ENCODE peak calls at places on chromosomes 12 and 14, in seven cellular contexts. I is uterus, P is fibroblast of lung, B is sigmoid colon, M is mammary epithelial cell, D is body of pancreas, Y is lower lobe of right lung. W is an unnamed sample. For H3K4me1, the result is how much of the 10 kb centered on the place peaks cover.

GRCh38 chr12:76080729-76081415 is 3.6 kb downstream of the NAP1L1 start:
- DNase-seq in I (no peak), P (no peak), B (no peak), M (no peak), D (no peak), Y (no peak), W (no peak)

GRCh38 chr14:39175445-39176262 is 600 bp downstream of the PNN start:
- DNase-seq in I (no peak), P (no peak), B (no peak), M (peak), D (no peak), Y (no peak), W (no peak)

GRCh38 chr14:20707622-20708021 is 19.1 kb downstream of the ANG start:
- DNase-seq in I (no peak), P (no peak), B (no peak), M (peak), D (no peak), Y (no peak), W (no peak)

GRCh38 chr12:120358412-120359158 is 10.4 kb downstream of the MSI1 start:
- DNase-seq in I (no peak), P (no peak), B (no peak), M (no peak), D (no peak), Y (no peak), W (no peak)

GRCh38 chr12:20865873-20866272 is 55.4 kb downstream of the SLCO1B3 start:
- DNase-seq in I (no peak), P (no peak), B (no peak), M (no peak), D (no peak), Y (no peak), W (no peak)

GRCh38 chr12:13713746-13714400 is 267.5 kb downstream of the GRIN2B start:
- DNase-seq in I (no peak), P (no peak), B (no peak), M (no peak), D (no peak), Y (no peak), W (peak)

GRCh38 chr12:127125607-127126259 is 1141.2 kb upstream of the TMEM132C start:
- DNase-seq in I (no peak), P (peak), B (no peak), M (peak), D (no peak), Y (no peak), W (peak)

GRCh38 chr14:94596361-94596760 is 15.1 kb downstream of the SERPINA5 start:
- DNase-seq in I (no peak), P (no peak), B (no peak), M (no peak), D (no peak), Y (no peak), W (no peak)

GRCh38 chr12:64390275-64390851 is at the start of gene C12orf56:
- DNase-seq in I (no peak), P (no peak), B (no peak), M (no peak), D (peak), Y (no peak), W (peak)

GRCh38 chr12:2454778-2455177 is 340.0 kb upstream of the FKBP4 start:
- DNase-seq in I (no peak), P (no peak), B (peak), M (no peak), D (no peak), Y (no peak), W (no peak)

GRCh38 chr12:116483959-116484699 is 75.1 kb upstream of the MAP1LC3B2 start:
- DNase-seq in I (peak), P (peak), B (peak), M (no peak), D (no peak), Y (no peak), W (no peak)

GRCh38 chr12:120490833-120491512 is 4.9 kb upstream of the DYNLL1 start:
- DNase-seq in I (peak), P (no peak), B (no peak), M (no peak), D (peak), Y (no peak), W (no peak)

GRCh38 chr14:33836203-33836894 is 114.5 kb downstream of the EGLN3 start:
- DNase-seq in I (no peak), P (no peak), B (no peak), M (peak), D (no peak), Y (no peak), W (no peak)

GRCh38 chr12:21656931-21657335 is 709 bp downstream of the LDHB start:
- DNase-seq in I (peak), P (peak), B (peak), M (peak), D (peak), Y (no peak), W (peak)

GRCh38 chr12:29796823-29797263 is 13.1 kb upstream of the TMTC1 start:
- DNase-seq in I (peak), P (peak), B (peak), M (peak), D (no peak), Y (no peak), W (peak)

GRCh38 chr12:56105503-56105902 is 1.1 kb downstream of the PA2G4 start:
- DNase-seq in I (no peak), P (no peak), B (no peak), M (no peak), D (no peak), Y (no peak), W (no peak)

GRCh38 chr12:13167226-13167625 is 29.3 kb upstream of the EMP1 start:
- DNase-seq in I (no peak), P (no peak), B (no peak), M (peak), D (no peak), Y (no peak), W (no peak)

GRCh38 chr12:77202457-77203060 is 137.2 kb upstream of the E2F7 start:
- DNase-seq in I (no peak), P (no peak), B (no peak), M (peak), D (no peak), Y (no peak), W (no peak)

GRCh38 chr12:92136883-92137582 is 8.6 kb downstream of the BTG1 start:
- DNase-seq in I (no peak), P (peak), B (no peak), M (peak), D (no peak), Y (no peak), W (no peak)

GRCh38 chr12:13211859-13212664 is 15.5 kb downstream of the EMP1 start:
- DNase-seq in I (peak), P (peak), B (peak), M (no peak), D (peak), Y (no peak), W (peak)

GRCh38 chr14:47606601-47607000 is 68.8 kb downstream of the MDGA2 start:
- DNase-seq in I (no peak), P (no peak), B (no peak), M (no peak), D (no peak), Y (no peak), W (no peak)

GRCh38 chr12:2092890-2093289 is 40.1 kb downstream of the CACNA1C start:
- DNase-seq in I (no peak), P (no peak), B (no peak), M (peak), D (no peak), Y (no peak), W (no peak)

GRCh38 chr14:71103662-71104484 is 196.6 kb downstream of the PCNX1 start:
- DNase-seq in I (no peak), P (peak), B (no peak), M (peak), D (no peak), Y (no peak), W (no peak)

GRCh38 chr14:95577875-95578274 is 43.0 kb downstream of the GLRX5 start:
- DNase-seq in I (no peak), P (no peak), B (no peak), M (no peak), D (no peak), Y (no peak), W (no peak)

GRCh38 chr12:80709811-80710726 is 2.6 kb downstream of the MYF6 start:
- DNase-seq in I (no peak), P (no peak), B (no peak), M (no peak), D (peak), Y (no peak), W (no peak)

GRCh38 chr12:17079251-17079909 is 473.4 kb upstream of the LMO3 start:
- DNase-seq in I (no peak), P (no peak), B (no peak), M (no peak), D (no peak), Y (no peak), W (no peak)

GRCh38 chr12:117042171-117042809 is 56.9 kb downstream of the TESC start:
- DNase-seq in I (no peak), P (no peak), B (no peak), M (no peak), D (no peak), Y (peak), W (no peak)

GRCh38 chr12:117159674-117160073 is 30.6 kb downstream of the FBXO21 start:
- DNase-seq in I (no peak), P (no peak), B (no peak), M (no peak), D (no peak), Y (no peak), W (no peak)

GRCh38 chr12:67280572-67280971 is 11.4 kb downstream of the CAND1 start:
- DNase-seq in I (no peak), P (no peak), B (no peak), M (no peak), D (no peak), Y (no peak), W (no peak)

GRCh38 chr12:115000038-115000437 is 316.1 kb upstream of the TBX3 start:
- DNase-seq in I (no peak), P (no peak), B (no peak), M (peak), D (no peak), Y (no peak), W (no peak)

GRCh38 chr12:128726866-128727265 is 96.9 kb downstream of the SLC15A4 start:
- DNase-seq in I (no peak), P (no peak), B (no peak), M (no peak), D (no peak), Y (no peak), W (peak)

DNA sequence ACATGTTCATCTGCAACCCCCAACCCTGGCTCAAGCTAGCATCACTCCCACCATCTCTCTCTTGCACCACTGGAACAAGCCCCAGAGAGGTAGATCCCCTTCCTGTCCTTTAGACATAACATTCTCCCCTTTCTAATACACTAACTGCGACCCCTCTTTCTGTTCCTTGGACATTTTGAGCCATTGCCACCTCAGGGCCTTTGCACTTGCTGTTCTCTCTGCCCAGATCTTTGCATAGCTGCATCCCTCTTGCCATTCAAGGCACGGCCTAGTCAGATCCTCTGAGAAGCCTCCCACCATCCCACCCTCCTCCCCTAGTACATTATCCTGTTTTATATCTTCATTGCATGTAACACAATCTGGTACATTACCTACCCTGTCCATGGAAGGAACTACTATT is 16.5 kb downstream of the FOXN3 start:
- DNase-seq in I (no peak), P (no peak), B (no peak), M (no peak), D (no peak), Y (no peak), W (no peak)
- H3K4me1 ChIP-seq in I (under half), P (under half), B (under half), M (under half), D (under half), Y (under half), W (under half)

GRCh38 chr12:131057722-131058515 is 104.2 kb downstream of the ADGRD1 start:
- DNase-seq in I (no peak), P (no peak), B (no peak), M (no peak), D (no peak), Y (no peak), W (no peak)

GRCh38 chr12:131055596-131056233 is 102.0 kb downstream of the ADGRD1 start:
- DNase-seq in I (no peak), P (no peak), B (peak), M (no peak), D (no peak), Y (no peak), W (no peak)

GRCh38 chr12:131058700-131059099 is 105.0 kb downstream of the ADGRD1 start:
- DNase-seq in I (no peak), P (no peak), B (no peak), M (no peak), D (no peak), Y (no peak), W (no peak)

GRCh38 chr12:131056626-131057025 is 102.9 kb downstream of the ADGRD1 start:
- DNase-seq in I (no peak), P (no peak), B (no peak), M (no peak), D (no peak), Y (no peak), W (no peak)

GRCh38 chr12:131057211-131057721 is 103.6 kb downstream of the ADGRD1 start:
- DNase-seq in I (peak), P (no peak), B (peak), M (no peak), D (no peak), Y (no peak), W (no peak)
- H3K4me1 ChIP-seq in I (under half), P (under half), B (under half), M (under half), D (under half), Y (under half), W (under half)

GRCh38 chr12:122977153-122977552 is 2.1 kb downstream of the OGFOD2 start:
- DNase-seq in I (no peak), P (no peak), B (no peak), M (no peak), D (no peak), Y (no peak), W (no peak)

GRCh38 chr12:122977655-122978392 is 2.7 kb upstream of the ARL6IP4 start:
- DNase-seq in I (no peak), P (no peak), B (no peak), M (no peak), D (no peak), Y (no peak), W (no peak)

GRCh38 chr12:122979908-122980191 is 631 bp upstream of the ARL6IP4 start:
- DNase-seq in I (no peak), P (no peak), B (no peak), M (peak), D (no peak), Y (no peak), W (no peak)

GRCh38 chr12:122979001-122979907 is 1.2 kb upstream of the ARL6IP4 start:
- DNase-seq in I (peak), P (no peak), B (no peak), M (no peak), D (no peak), Y (no peak), W (no peak)

DNA sequence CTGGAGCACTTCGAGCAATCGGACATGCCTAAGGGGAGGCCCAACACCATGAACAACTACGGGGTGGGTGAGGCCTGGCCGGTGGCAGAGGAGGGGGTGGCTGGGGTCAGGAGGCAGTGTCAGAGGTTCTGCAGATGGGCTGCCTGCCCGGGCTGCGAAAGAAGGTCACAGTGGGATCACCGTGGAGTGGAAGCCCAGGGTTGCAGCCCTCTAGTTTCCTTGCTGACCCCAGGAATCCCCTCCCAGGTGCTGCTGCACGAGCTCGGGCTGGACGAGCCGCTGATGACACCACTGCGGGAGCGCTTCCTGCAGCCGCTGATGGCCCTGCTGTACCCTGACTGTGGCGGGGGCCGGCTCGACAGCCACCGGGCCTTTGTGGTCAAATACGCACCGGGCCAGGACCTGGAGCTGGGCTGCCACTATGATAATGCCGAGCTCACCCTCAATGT is 1.9 kb upstream of the ARL6IP4 start:
- DNase-seq in I (peak), P (no peak), B (no peak), M (no peak), D (no peak), Y (no peak), W (no peak)
- H3K4me1 ChIP-seq in I (under half), P (under half), B (half or more), M (under half), D (half or more), Y (half or more), W (under half)

DNA sequence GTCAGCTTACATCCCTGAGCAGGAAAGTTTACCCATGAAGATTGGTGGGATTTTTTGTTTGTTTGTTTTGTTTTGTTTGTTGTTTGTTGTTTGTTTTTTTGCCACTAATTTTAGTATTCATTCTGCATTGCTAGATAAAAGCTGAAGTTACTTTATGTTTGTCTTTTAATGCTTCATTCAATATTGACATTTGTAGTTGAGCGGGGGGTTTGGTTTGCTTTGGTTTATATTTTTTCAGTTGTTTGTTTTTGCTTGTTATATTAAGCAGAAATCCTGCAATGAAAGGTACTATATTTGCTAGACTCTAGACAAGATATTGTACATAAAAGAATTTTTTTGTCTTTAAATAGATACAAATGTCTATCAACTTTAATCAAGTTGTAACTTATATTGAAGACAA is 37.6 kb downstream of the CD9 start:
- DNase-seq in I (no peak), P (no peak), B (no peak), M (no peak), D (no peak), Y (no peak), W (no peak)
- H3K4me1 ChIP-seq in I (under half), P (under half), B (under half), M (under half), D (under half), Y (half or more), W (under half)

GRCh38 chr12:852864-853263 is 96.6 kb downstream of the RAD52 start:
- DNase-seq in I (no peak), P (no peak), B (no peak), M (no peak), D (no peak), Y (no peak), W (no peak)

GRCh38 chr12:848519-849191 is 96.3 kb downstream of the WNK1 start:
- DNase-seq in I (no peak), P (no peak), B (no peak), M (peak), D (no peak), Y (no peak), W (no peak)

GRCh38 chr12:851913-852312 is 97.6 kb downstream of the RAD52 start:
- DNase-seq in I (no peak), P (peak), B (no peak), M (peak), D (no peak), Y (no peak), W (no peak)

GRCh38 chr12:849192-849527 is 96.8 kb downstream of the WNK1 start:
- DNase-seq in I (no peak), P (no peak), B (no peak), M (no peak), D (no peak), Y (no peak), W (no peak)

GRCh38 chr12:851343-851742 is 98.2 kb downstream of the RAD52 start:
- DNase-seq in I (no peak), P (peak), B (no peak), M (no peak), D (no peak), Y (no peak), W (no peak)
- H3K4me1 ChIP-seq in I (under half), P (under half), B (under half), M (under half), D (under half), Y (under half), W (under half)

DNA sequence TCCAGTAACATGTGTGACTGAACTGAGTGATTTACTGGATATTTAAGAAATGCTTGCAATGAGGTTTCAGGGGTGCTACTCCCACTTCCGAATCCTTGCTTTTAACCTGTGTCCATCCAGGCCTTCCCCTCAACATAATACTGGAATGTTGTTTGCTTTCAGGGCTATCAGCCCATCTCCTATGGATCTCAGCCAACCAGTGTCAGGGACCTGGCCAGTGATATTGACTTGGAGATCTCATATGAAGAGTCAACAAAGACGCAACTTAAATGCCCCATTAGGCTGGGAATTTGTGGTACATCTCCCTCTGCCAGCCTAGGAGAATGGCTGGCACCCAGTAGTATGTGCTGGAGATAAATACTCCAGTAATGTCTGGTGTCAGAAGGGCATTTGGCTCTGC is 889 bp upstream of the IFT43 start:
- DNase-seq in I (no peak), P (no peak), B (no peak), M (no peak), D (peak), Y (no peak), W (no peak)
- H3K4me1 ChIP-seq in I (under half), P (under half), B (under half), M (under half), D (half or more), Y (under half), W (under half)

GRCh38 chr14:74840603-74841030 is 35.3 kb downstream of the PROX2 start:
- DNase-seq in I (no peak), P (no peak), B (no peak), M (no peak), D (no peak), Y (no peak), W (no peak)

GRCh38 chr14:74836251-74836957 is 39.5 kb downstream of the PROX2 start:
- DNase-seq in I (no peak), P (peak), B (no peak), M (no peak), D (no peak), Y (no peak), W (no peak)

GRCh38 chr14:74834682-74835392 is 41.1 kb downstream of the PROX2 start:
- DNase-seq in I (no peak), P (peak), B (no peak), M (no peak), D (no peak), Y (no peak), W (no peak)

GRCh38 chr14:74835607-74836250 is 40.2 kb downstream of the PROX2 start:
- DNase-seq in I (no peak), P (no peak), B (no peak), M (no peak), D (no peak), Y (no peak), W (no peak)

GRCh38 chr14:74838141-74838540 is 37.8 kb downstream of the PROX2 start:
- DNase-seq in I (no peak), P (no peak), B (no peak), M (no peak), D (no peak), Y (no peak), W (no peak)
- H3K4me1 ChIP-seq in I (under half), P (under half), B (under half), M (under half), D (under half), Y (under half), W (under half)

GRCh38 chr14:60505448-60505847 is 3.5 kb upstream of the SIX6 start:
- DNase-seq in I (no peak), P (no peak), B (no peak), M (no peak), D (no peak), Y (no peak), W (no peak)

GRCh38 chr14:60506985-60507829 is 1.7 kb upstream of the SIX6 start:
- DNase-seq in I (no peak), P (no peak), B (no peak), M (no peak), D (no peak), Y (no peak), W (no peak)

GRCh38 chr14:60506010-60506409 is 2.9 kb upstream of the SIX6 start:
- DNase-seq in I (no peak), P (no peak), B (no peak), M (no peak), D (no peak), Y (no peak), W (no peak)

GRCh38 chr14:60508363-60508706 is 611 bp upstream of the SIX6 start:
- DNase-seq in I (no peak), P (no peak), B (no peak), M (no peak), D (no peak), Y (no peak), W (no peak)

GRCh38 chr14:60506462-60506984 is 2.4 kb upstream of the SIX6 start:
- DNase-seq in I (no peak), P (no peak), B (no peak), M (no peak), D (no peak), Y (no peak), W (no peak)
- H3K4me1 ChIP-seq in I (under half), P (under half), B (under half), M (under half), D (under half), Y (under half), W (under half)

GRCh38 chr12:54412348-54412747 is 6.7 kb downstream of the ITGA5 start:
- DNase-seq in I (no peak), P (no peak), B (peak), M (no peak), D (no peak), Y (no peak), W (no peak)
- H3K4me1 ChIP-seq in I (under half), P (under half), B (half or more), M (half or more), D (half or more), Y (half or more), W (under half)

W was measured in transverse colon.